ENCODE peak calls at places on chromosomes 5 and 9, in five cellular contexts. I is psoas muscle, O is body of pancreas, C is upper lobe of right lung, F is aorta. W is an unnamed sample.

GRCh38 chr5:83474170-83474796 is 2.7 kb downstream of the VCAN start:
- DNase-seq in C (peak; percentile 88), O (peak; percentile 56), F (peak; percentile 95), I (peak; percentile 90), W (peak; percentile 94)

GRCh38 chr5:72599519-72600400 is 92.5 kb upstream of the ZNF366 start:
- DNase-seq in O (no peak), C (no peak), I (no peak), F (no peak), W (peak; percentile 43)

GRCh38 chr5:77224672-77225355 is 14.3 kb downstream of the PDE8B start:
- DNase-seq in F (no peak), I (no peak), C (no peak), O (no peak), W (peak; percentile 16)

GRCh38 chr5:180787711-180788431 is 14.7 kb downstream of the MGAT1 start:
- DNase-seq in C (peak; percentile 61), O (no peak), F (no peak), I (no peak), W (no peak)

GRCh38 chr9:113580041-113580953 is 116.8 kb downstream of the RGS3 start:
- DNase-seq in F (peak; percentile 95), I (peak; percentile 80), O (peak; percentile 91), C (peak; percentile 97), W (peak; percentile 52)

GRCh38 chr5:50740832-50741231 is 74.4 kb downstream of the PARP8 start:
- DNase-seq in I (no peak), C (no peak), O (no peak), F (no peak), W (no peak)

GRCh38 chr5:74282495-74282894 is 358.0 kb downstream of the ENC1 start:
- DNase-seq in I (no peak), F (no peak), C (no peak), O (no peak), W (no peak)

GRCh38 chr5:54148062-54148461 is 162.3 kb downstream of the ARL15 start:
- DNase-seq in O (no peak), F (no peak), I (no peak), C (no peak), W (peak; percentile 66)

GRCh38 chr9:138020795-138021182 is 143.2 kb downstream of the CACNA1B start:
- DNase-seq in F (no peak), I (peak; percentile 34), C (no peak), O (no peak), W (no peak)

GRCh38 chr5:170571885-170572284 is 68.1 kb downstream of the KCNIP1 start:
- DNase-seq in I (no peak), O (no peak), C (no peak), F (no peak), W (no peak)

GRCh38 chr5:149412783-149413476 is 33.8 kb upstream of the IL17B start:
- DNase-seq in C (peak; percentile 55), I (no peak), F (peak; percentile 80), O (no peak), W (no peak)

GRCh38 chr5:75265731-75266130 is 29.1 kb upstream of the ANKRD31 start:
- DNase-seq in C (no peak), F (no peak), O (no peak), I (no peak), W (peak; percentile 61)

GRCh38 chr5:126801992-126802294 is 25.0 kb downstream of the LMNB1 start:
- DNase-seq in F (no peak), O (no peak), C (no peak), I (no peak), W (peak; percentile 83)

GRCh38 chr9:113687680-113688371 is 188.3 kb upstream of the ZNF618 start:
- DNase-seq in F (no peak), C (peak; percentile 47), I (no peak), O (no peak), W (no peak)

GRCh38 chr9:96567203-96567700 is 52.4 kb downstream of the CDC14B start:
- DNase-seq in O (no peak), I (no peak), C (no peak), F (no peak), W (peak; percentile 76)

GRCh38 chr9:134181648-134182034 is 17.3 kb upstream of the RNU6ATAC start:
- DNase-seq in C (peak; percentile 47), O (no peak), F (peak; percentile 35), I (no peak), W (no peak)

GRCh38 chr9:89996717-89997116 is 391.9 kb downstream of the GADD45G start:
- DNase-seq in F (no peak), C (no peak), I (no peak), O (no peak), W (no peak)

GRCh38 chr5:11904270-11904906 is at the start of gene CTNND2:
- DNase-seq in I (no peak), O (peak; percentile 74), F (no peak), C (peak; percentile 67), W (peak; percentile 12)

GRCh38 chr5:169202969-169203368 is 98.0 kb downstream of the SLIT3 start:
- DNase-seq in O (no peak), I (no peak), F (no peak), C (no peak), W (peak; percentile 47)

GRCh38 chr9:133739408-133740280 is 1.5 kb upstream of the SARDH start:
- DNase-seq in O (no peak), I (no peak), C (peak; percentile 56), F (no peak), W (no peak)

GRCh38 chr9:71487046-71487445 is 281.3 kb downstream of the CEMIP2 start:
- DNase-seq in F (no peak), I (no peak), O (no peak), C (no peak), W (peak; percentile 19)

GRCh38 chr5:16852251-16853005 is 83.7 kb downstream of the MYO10 start:
- DNase-seq in C (no peak), O (no peak), F (no peak), I (no peak), W (no peak)

GRCh38 chr5:74624009-74624408 is 16.5 kb downstream of the ENC1 start:
- DNase-seq in O (no peak), C (no peak), I (no peak), F (no peak), W (no peak)

GRCh38 chr5:115392611-115393010 is 96.2 kb upstream of the CCDC112 start:
- DNase-seq in I (no peak), F (no peak), C (no peak), O (no peak), W (peak; percentile 67)

GRCh38 chr5:154197801-154198461 is 7.4 kb downstream of the GALNT10 start:
- DNase-seq in O (no peak), I (no peak), C (peak; percentile 72), F (no peak), W (no peak)

GRCh38 chr5:98774192-98775046 is 956 bp downstream of the RGMB start:
- DNase-seq in I (peak; percentile 84), O (peak; percentile 77), C (peak; percentile 84), F (peak; percentile 64), W (peak; percentile 80)

GRCh38 chr9:110058304-110058953 is 149.5 kb downstream of the C9orf152 start:
- DNase-seq in I (no peak), O (peak; percentile 34), C (no peak), F (peak; percentile 58), W (peak; percentile 29)

GRCh38 chr5:54738118-54738972 is 220.8 kb downstream of the SNX18 start:
- DNase-seq in F (peak; percentile 89), O (peak; percentile 32), C (peak; percentile 73), I (peak; percentile 84), W (peak; percentile 58)

GRCh38 chr9:115593587-115594091 is 475.7 kb upstream of the TNC start:
- DNase-seq in I (no peak), C (no peak), F (no peak), O (peak; percentile 12), W (peak; percentile 86)

GRCh38 chr5:6370580-6370979 is 7.8 kb downstream of the MED10 start:
- DNase-seq in I (no peak), C (no peak), O (no peak), F (no peak), W (no peak)

GRCh38 chr5:6372251-6373080 is 5.9 kb downstream of the MED10 start:
- DNase-seq in I (peak; percentile 35), O (no peak), F (no peak), C (no peak), W (no peak)

GRCh38 chr5:6377121-6377520 is 1.2 kb downstream of the MED10 start:
- DNase-seq in O (no peak), F (no peak), I (peak; percentile 19), C (no peak), W (peak; percentile 1)

GRCh38 chr5:6371079-6371810 is 7.1 kb downstream of the MED10 start:
- DNase-seq in I (no peak), C (no peak), O (no peak), F (no peak), W (no peak)

DNA sequence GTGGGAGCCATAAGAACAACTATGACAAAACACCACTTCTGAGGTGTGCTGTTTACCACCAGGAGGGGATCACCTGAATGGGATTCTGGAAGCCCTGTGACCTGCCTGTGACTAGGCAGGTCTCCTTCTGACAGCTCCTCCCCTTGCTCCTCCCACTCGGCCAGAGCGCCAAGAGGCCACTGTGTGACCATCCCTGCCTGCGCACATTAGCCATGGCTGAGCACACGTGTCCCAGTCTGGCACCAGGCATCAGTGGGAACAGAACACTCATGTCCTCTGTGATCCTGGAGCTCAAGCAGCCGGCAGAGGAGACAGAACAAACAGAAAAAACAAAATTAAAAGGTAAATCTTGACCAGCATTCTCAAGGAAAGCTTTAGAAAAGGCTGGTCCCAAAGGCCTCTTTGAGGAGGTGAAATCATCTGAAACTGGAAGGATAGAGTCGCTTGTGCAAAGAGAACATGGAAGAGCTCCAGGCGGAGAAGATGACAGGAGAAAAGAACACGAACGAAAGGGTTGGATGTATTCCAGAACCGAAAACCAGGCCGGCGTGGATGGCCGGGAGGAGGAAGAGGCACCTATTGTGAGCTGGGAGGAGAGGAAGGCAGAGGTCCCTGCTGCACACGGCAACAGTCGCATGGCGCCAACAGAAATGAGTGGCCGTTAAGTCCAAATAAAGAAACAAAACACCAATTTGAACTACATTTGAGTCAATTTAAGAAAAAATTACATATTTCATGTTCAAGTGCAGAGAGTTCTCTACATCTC is 5.1 kb downstream of the MED10 start:
- DNase-seq in O (no peak), C (no peak), F (no peak), I (peak; percentile 50), W (no peak)
- H3K36me3 ChIP-seq in O (peaks cover 8% of the 10 kb centered on the region), C (peaks cover 86% of the 10 kb centered on the region), F (peaks cover 14% of the 10 kb centered on the region), I (peaks cover 88% of the 10 kb centered on the region), W (peaks cover 84% of the 10 kb centered on the region)

GRCh38 chr9:91425270-91425669 is 1.6 kb upstream of the NFIL3 start:
- DNase-seq in C (no peak), O (no peak), F (no peak), I (no peak), W (no peak)
- H3K4me3 ChIP-seq in C (peak overlapping the region; percentile 83), O (no peak overlapping the region), F (no peak overlapping the region), I (peak overlapping the region; percentile 92), W (peak overlapping the region; percentile 90)

DNA sequence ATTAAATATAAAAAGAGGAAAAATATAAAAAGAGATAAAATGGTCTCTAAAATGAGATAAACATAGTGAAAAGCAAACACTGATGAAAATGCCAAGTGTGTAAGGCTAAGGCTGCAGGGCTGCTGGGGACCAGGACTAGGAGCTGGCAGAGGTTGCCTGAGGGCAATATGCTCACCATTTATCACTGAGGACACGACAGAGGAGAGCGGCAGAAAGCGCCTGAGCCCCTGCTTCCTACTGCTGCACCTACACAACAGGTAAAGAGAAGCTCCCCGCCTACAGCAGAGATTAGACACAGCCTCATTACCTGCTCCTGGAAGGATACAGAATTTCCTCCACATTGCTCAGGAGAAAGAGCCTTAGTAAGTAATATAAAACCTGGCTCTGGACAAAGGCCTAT is 70.7 kb upstream of the PPP1R2B start:
- DNase-seq in F (no peak), I (no peak), O (no peak), C (no peak), W (no peak)
- H3K36me3 ChIP-seq in F (no peaks in the 10 kb centered on the region), I (no peaks in the 10 kb centered on the region), O (no peaks in the 10 kb centered on the region), C (no peaks in the 10 kb centered on the region), W (no peaks in the 10 kb centered on the region)

DNA sequence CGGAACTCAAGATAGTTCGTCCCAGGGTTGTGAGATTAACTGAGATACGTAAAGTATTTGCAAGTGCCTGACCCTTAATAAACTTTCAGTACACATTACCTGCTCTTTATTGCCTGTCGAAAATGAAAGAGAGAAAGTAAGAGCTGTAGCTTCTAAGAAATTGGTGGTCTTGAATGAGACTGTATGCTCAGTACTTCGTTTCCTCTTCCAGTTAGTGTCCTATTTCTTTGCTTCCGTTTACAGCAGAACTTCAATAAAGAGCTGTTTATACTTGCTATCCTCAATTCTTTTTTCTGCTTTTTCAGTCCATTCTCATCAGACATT is 534 bp downstream of the SRFBP1 start:
- DNase-seq in O (no peak), F (no peak), C (no peak), I (no peak), W (peak; percentile 45)
- H3K4me3 ChIP-seq in O (peak overlapping the region; percentile 51), F (peak overlapping the region; percentile 61), C (peak overlapping the region; percentile 89), I (peak overlapping the region; percentile 86), W (peak overlapping the region; percentile 97)

W was measured in adipocyte.